ENCODE peak calls at places on chromosomes 16 and 17, in six cellular contexts. I is K562, D is HCT116, P is GM12878, S is SK-N-SH, H is H1. V is an unnamed sample.

GRCh38 chr17:15651001-15651582 is 31.6 kb upstream of the FBXW10B start:
- DNase-seq in H (no peak), D (no peak), S (peak), P (no peak), I (no peak), V (peak)

GRCh38 chr16:12259258-12259657 is 282.7 kb downstream of the SNX29 start:
- DNase-seq in I (no peak), P (no peak), S (no peak), D (no peak), H (no peak), V (no peak)

GRCh38 chr16:49856741-49857330 is 924 bp upstream of the ZNF423 start:
- DNase-seq in H (no peak), D (peak), P (no peak), I (peak), S (peak), V (peak)

GRCh38 chr16:85554791-85555548 is 58.2 kb upstream of the GSE1 start:
- DNase-seq in I (peak), D (no peak), H (no peak), P (no peak), S (no peak), V (peak)

GRCh38 chr16:29940656-29941055 is 14.6 kb upstream of the KCTD13 start:
- DNase-seq in D (no peak), S (no peak), I (no peak), H (no peak), P (no peak), V (no peak)

GRCh38 chr17:76537288-76537577 is 276 bp downstream of the CYGB start:
- DNase-seq in H (no peak), I (no peak), S (peak), P (no peak), D (no peak), V (peak)

GRCh38 chr17:39668141-39668924 is at the start of gene PNMT:
- DNase-seq in D (no peak), P (no peak), I (peak), S (peak), H (no peak), V (peak)

GRCh38 chr17:15893333-15894024 is 51.5 kb upstream of the ADORA2B start:
- DNase-seq in H (no peak), D (no peak), P (no peak), S (no peak), I (no peak), V (no peak)

GRCh38 chr17:41322903-41323895 is 7.7 kb upstream of the KRTAP17-1 start:
- DNase-seq in S (no peak), D (no peak), H (no peak), I (no peak), P (no peak), V (no peak)

GRCh38 chr17:74466111-74466784 is at the start of gene CD300A:
- DNase-seq in D (no peak), P (no peak), H (no peak), I (no peak), S (no peak), V (no peak)

GRCh38 chr17:31392002-31392855 is 754 bp downstream of the RAB11FIP4 start:
- DNase-seq in I (no peak), S (peak), P (no peak), H (no peak), D (no peak), V (no peak)

DNA sequence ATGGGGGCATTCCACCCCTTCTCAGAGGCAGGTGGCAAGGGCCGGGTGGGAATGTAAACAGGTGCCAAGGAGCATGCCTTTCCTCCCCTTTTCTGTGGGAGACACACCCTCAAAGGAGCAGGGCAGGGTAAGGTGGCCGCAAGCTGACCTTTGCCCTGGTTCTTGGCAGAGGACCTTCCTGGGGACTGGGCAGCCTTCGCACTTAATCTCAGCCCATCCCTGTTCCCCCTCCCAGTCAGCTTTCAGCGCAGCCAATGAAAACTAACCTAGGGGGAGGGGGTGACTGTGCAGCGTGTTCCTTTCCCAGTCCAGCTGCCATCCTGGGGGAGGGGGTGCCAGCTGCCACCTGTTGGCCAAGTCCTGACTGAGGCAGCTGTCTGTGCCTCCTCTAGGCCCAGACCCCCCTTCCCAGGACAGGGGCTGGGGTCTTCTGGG is 2.8 kb downstream of the TRAF4 start:
- DNase-seq in S (no peak), D (no peak), I (peak), H (no peak), P (no peak), V (peak)
- TF ChIP-seq JUND in S (no peak), D (no peak), I (no peak), H (no peak), P (no peak), V (no peak)

GRCh38 chr16:72093448-72094265 is at the start of the genes DHX38 and TXNL4B:
- DNase-seq in I (peak), H (peak), S (peak), D (peak), P (peak), V (peak)

GRCh38 chr16:72092832-72093447 is 480 bp downstream of the TXNL4B start:
- DNase-seq in S (no peak), H (no peak), P (no peak), D (no peak), I (no peak), V (no peak)

GRCh38 chr16:72091217-72091616 is 2.2 kb downstream of the TXNL4B start:
- DNase-seq in D (no peak), H (no peak), P (no peak), S (no peak), I (no peak), V (no peak)

GRCh38 chr16:72098936-72099335 is 5.3 kb downstream of the DHX38 start:
- DNase-seq in I (no peak), H (no peak), D (no peak), S (no peak), P (no peak), V (no peak)

DNA sequence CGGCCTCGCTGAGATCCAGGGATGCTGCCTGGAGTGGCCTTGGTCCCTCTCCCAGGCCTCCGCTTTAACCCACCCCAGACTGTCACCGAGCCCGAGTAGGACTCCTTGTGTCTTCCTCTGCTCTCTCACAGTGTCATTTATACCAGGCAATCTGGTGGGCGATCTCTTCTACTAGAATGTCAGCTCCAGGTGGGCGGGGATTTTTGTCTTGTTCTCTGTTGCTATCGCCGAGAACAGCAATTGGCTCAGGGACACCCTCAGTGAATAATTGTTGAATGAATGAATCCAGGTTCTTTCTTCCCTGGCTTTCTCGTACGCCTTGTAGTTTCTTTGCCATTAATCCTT is 591 bp downstream of the DHX38 start:
- DNase-seq in P (no peak), D (no peak), I (peak), H (no peak), S (no peak), V (no peak)
- TF ChIP-seq JUND in P (no peak), D (no peak), I (no peak), H (no peak), S (no peak), V (no peak)

GRCh38 chr16:83355570-83356218 is 452.1 kb upstream of the HSBP1 start:
- DNase-seq in S (no peak), I (no peak), D (no peak), H (no peak), P (no peak), V (no peak)
- TF ChIP-seq JUND in S (no peak), I (no peak), D (no peak), H (no peak), P (no peak), V (no peak)

GRCh38 chr16:71358464-71359031 is at the start of gene CALB2:
- DNase-seq in P (no peak), H (peak), I (peak), S (peak), D (no peak), V (peak)

GRCh38 chr16:71359431-71359830 is 908 bp downstream of the CALB2 start:
- DNase-seq in P (no peak), S (no peak), H (no peak), I (no peak), D (no peak), V (no peak)

GRCh38 chr16:71364306-71364705 is 5.8 kb downstream of the CALB2 start:
- DNase-seq in S (no peak), P (no peak), H (no peak), D (no peak), I (no peak), V (no peak)

GRCh38 chr16:71357681-71358080 is 842 bp upstream of the CALB2 start:
- DNase-seq in I (no peak), S (peak), D (no peak), H (no peak), P (no peak), V (peak)

DNA sequence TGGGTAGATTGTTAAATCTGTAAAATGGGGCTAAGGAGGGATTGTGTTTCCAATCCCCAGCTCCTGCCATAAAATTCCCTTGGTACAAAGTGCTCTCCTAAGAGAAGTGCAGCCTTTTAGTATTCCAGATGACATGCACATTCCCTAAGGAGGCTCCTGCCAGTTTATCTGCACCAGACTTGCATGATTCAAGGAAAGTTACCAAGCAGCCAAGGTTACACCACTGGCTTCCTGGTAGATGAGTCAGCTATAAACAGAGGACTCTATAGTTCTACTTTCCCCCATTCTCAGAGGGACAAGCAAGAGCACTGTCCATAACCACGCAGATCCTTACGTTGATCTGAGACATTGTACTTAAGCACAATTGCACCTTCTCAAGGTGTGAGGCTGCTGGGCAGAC is 1.9 kb downstream of the CALB2 start:
- DNase-seq in H (no peak), S (no peak), I (no peak), D (peak), P (no peak), V (peak)
- TF ChIP-seq JUND in H (no peak), S (peak), I (peak), D (peak), P (no peak), V (no peak)

DNA sequence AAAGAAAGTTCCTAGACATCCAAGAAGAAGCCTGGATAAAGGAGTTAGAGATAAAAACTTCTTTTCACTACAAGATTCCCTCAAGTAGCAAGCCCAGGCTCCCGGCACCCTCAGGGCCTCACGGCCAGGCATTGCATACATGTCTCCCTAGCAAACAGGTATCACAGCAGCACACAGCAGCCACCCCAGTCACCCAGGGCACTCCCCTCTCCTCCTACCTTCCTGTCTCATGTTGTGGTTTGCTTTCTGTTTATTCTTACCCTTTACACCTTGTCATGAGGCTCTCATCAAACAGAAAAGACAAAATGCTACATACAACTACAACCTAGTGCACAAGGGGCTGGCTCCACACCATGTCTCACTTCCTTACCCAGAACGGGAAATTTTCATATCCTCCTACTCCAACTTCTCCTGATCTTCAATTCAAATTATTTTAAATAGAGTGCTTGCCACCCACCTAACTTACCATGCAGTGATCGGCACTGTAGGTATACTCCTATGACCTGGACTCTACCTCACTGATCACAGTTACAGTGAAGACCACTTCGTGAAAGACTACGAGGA is 42.7 kb downstream of the XPO6 start:
- DNase-seq in P (no peak), D (no peak), H (no peak), S (no peak), I (no peak), V (no peak)
- TF ChIP-seq JUND in P (no peak), D (no peak), H (no peak), S (no peak), I (no peak), V (no peak)

DNA sequence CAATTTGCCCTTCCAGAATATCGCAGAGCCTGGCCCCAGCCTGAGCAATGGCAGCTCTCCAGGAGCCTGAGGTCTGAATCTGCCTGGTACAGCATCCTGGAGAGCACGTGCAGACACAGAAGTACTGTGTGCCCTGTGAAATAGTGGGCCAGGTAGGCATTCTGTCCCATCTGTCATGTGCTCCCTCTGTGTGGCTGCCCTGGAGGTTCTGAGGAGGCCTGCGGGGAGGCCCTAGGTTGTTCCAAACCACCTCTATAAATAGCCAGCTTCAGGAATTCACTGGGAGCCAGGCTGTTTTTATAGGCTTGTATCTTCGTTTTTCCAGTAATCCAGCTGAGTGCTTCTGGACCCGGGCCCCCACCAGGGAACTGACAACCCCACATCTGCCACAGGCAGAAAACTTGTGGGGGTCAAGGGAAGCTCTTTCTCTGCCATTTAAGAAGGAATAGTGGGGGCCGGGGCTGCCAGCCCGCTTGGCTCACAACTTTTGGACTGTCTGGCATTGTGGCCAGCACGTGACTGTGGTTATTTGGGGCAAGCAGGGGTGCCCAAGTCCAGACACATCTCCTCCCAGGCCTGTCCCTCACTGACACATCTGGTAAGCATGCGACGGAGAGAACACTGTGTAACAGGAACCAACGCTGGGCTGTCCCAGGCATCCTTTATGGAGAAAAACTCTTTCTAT is 356.3 kb upstream of the TNRC6C start:
- DNase-seq in S (peak), H (no peak), I (no peak), P (no peak), D (no peak), V (no peak)
- TF ChIP-seq JUND in S (no peak), H (no peak), I (no peak), P (no peak), D (no peak), V (no peak)

DNA sequence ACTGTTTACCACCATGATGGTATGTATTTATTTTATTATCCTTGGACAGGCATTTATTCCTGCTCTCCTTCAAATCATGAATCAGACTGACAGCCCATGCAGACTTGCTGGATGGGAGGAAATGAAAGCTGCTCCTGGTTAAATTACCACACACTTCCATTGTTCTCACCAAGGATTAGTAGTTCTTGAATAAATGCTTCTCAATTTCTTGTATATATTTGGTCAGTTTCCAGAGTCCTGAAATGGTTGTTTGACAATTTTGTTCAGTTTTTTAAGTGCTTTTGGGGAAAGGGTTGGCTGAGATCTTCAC is 99.7 kb downstream of the CA4 start:
- DNase-seq in I (no peak), S (no peak), P (no peak), H (no peak), D (no peak), V (no peak)
- TF ChIP-seq JUND in I (no peak), S (no peak), P (no peak), H (no peak), D (no peak), V (no peak)

GRCh38 chr17:28394717-28395116 is 11.3 kb downstream of the SLC46A1 start:
- DNase-seq in I (no peak), D (no peak), P (no peak), H (no peak), S (no peak), V (no peak)
- TF ChIP-seq JUND in I (no peak), D (no peak), P (no peak), H (no peak), S (no peak), V (no peak)